ENCODE peak calls at places on chromosomes 5 and 9, in eight cellular contexts. I is fibroblast of lung, S is gastrocnemius medialis, R is tibial nerve, M is upper lobe of right lung, B is brain microvascular endothelial cell, H is adrenal gland, L is esophagus squamous epithelium. O is an unnamed sample. For H3K36me3, the result is how much of the 10 kb centered on the place peaks cover.

GRCh38 chr9:69546265-69546664 is 125.9 kb downstream of the APBA1 start:
- DNase-seq in I (peak), S (no peak), R (no peak), M (no peak), B (no peak), H (no peak), L (no peak), O (no peak)

GRCh38 chr9:8188720-8189407 is 389.3 kb upstream of the DMAC1 start:
- DNase-seq in I (no peak), S (no peak), R (no peak), M (no peak), B (no peak), H (no peak), L (no peak), O (no peak)

GRCh38 chr5:174760721-174761120 is 36.3 kb downstream of the MSX2 start:
- DNase-seq in I (no peak), S (no peak), R (no peak), M (no peak), B (no peak), H (no peak), L (no peak), O (no peak)

GRCh38 chr9:136773386-136774044 is 9.2 kb upstream of the LCN15 start:
- DNase-seq in I (no peak), S (no peak), R (no peak), M (peak), B (no peak), H (no peak), L (no peak), O (no peak)

GRCh38 chr9:125410522-125410894 is 148.9 kb downstream of the GAPVD1 start:
- DNase-seq in I (no peak), S (no peak), R (no peak), M (no peak), B (no peak), H (no peak), L (no peak), O (no peak)

GRCh38 chr5:90170231-90170630 is 239.3 kb downstream of the CETN3 start:
- DNase-seq in I (no peak), S (no peak), R (no peak), M (no peak), B (no peak), H (no peak), L (no peak), O (no peak)

GRCh38 chr5:72440207-72440638 is 67.0 kb downstream of the ZNF366 start:
- DNase-seq in I (no peak), S (no peak), R (no peak), M (no peak), B (no peak), H (no peak), L (no peak), O (no peak)

GRCh38 chr5:127941646-127942045 is 141.9 kb upstream of the SLC12A2 start:
- DNase-seq in I (peak), S (no peak), R (no peak), M (no peak), B (peak), H (no peak), L (no peak), O (no peak)

GRCh38 chr5:16907270-16907669 is 28.8 kb downstream of the MYO10 start:
- DNase-seq in I (no peak), S (no peak), R (no peak), M (no peak), B (no peak), H (no peak), L (no peak), O (no peak)

GRCh38 chr5:112757468-112758208 is 20.0 kb downstream of the APC start:
- DNase-seq in I (peak), S (no peak), R (no peak), M (no peak), B (no peak), H (no peak), L (no peak), O (no peak)

GRCh38 chr5:170076211-170076610 is 29.5 kb upstream of the FOXI1 start:
- DNase-seq in I (peak), S (no peak), R (no peak), M (no peak), B (no peak), H (no peak), L (no peak), O (no peak)

GRCh38 chr5:122999947-123000563 is 36.5 kb downstream of the PPIC start:
- DNase-seq in I (peak), S (no peak), R (no peak), M (peak), B (peak), H (peak), L (no peak), O (peak)

GRCh38 chr9:106798021-106798799 is 64.8 kb upstream of the ZNF462 start:
- DNase-seq in I (no peak), S (no peak), R (no peak), M (no peak), B (no peak), H (no peak), L (no peak), O (no peak)

GRCh38 chr9:131017067-131017466 is 8.1 kb downstream of the LAMC3 start:
- DNase-seq in I (no peak), S (no peak), R (no peak), M (no peak), B (no peak), H (no peak), L (no peak), O (no peak)

GRCh38 chr9:20382460-20383071 is 239.7 kb downstream of the MLLT3 start:
- DNase-seq in I (peak), S (no peak), R (no peak), M (no peak), B (peak), H (no peak), L (no peak), O (no peak)

GRCh38 chr5:138602371-138603000 is 27.3 kb upstream of the HSPA9 start:
- DNase-seq in I (no peak), S (no peak), R (no peak), M (no peak), B (no peak), H (no peak), L (no peak), O (no peak)

GRCh38 chr5:5332287-5332686 is 90.2 kb upstream of the ICE1 start:
- DNase-seq in I (no peak), S (no peak), R (no peak), M (no peak), B (no peak), H (no peak), L (no peak), O (no peak)

GRCh38 chr5:107605596-107606125 is 65.1 kb downstream of the EFNA5 start:
- DNase-seq in I (no peak), S (no peak), R (no peak), M (no peak), B (no peak), H (no peak), L (no peak), O (no peak)

GRCh38 chr9:91197232-91198181 is 164.2 kb downstream of the AUH start:
- DNase-seq in I (peak), S (peak), R (peak), M (no peak), B (peak), H (peak), L (no peak), O (no peak)

GRCh38 chr5:68962632-68963484 is 131.0 kb upstream of the SLC30A5 start:
- DNase-seq in I (peak), S (peak), R (peak), M (no peak), B (peak), H (peak), L (no peak), O (peak)

GRCh38 chr5:132473019-132473531 is 17.5 kb downstream of the IRF1 start:
- DNase-seq in I (no peak), S (no peak), R (no peak), M (peak), B (no peak), H (no peak), L (no peak), O (no peak)

GRCh38 chr9:88604836-88605499 is 70.0 kb downstream of the NXNL2 start:
- DNase-seq in I (peak), S (no peak), R (no peak), M (no peak), B (no peak), H (no peak), L (no peak), O (no peak)

GRCh38 chr9:15253786-15254185 is 53.2 kb downstream of the TTC39B start:
- DNase-seq in I (no peak), S (no peak), R (no peak), M (no peak), B (no peak), H (no peak), L (no peak), O (no peak)

GRCh38 chr5:175288048-175288621 is 155.8 kb downstream of the DRD1 start:
- DNase-seq in I (peak), S (no peak), R (no peak), M (no peak), B (peak), H (no peak), L (no peak), O (no peak)

GRCh38 chr5:54739371-54739770 is 221.8 kb downstream of the SNX18 start:
- DNase-seq in I (no peak), S (no peak), R (no peak), M (no peak), B (no peak), H (no peak), L (no peak), O (no peak)

GRCh38 chr5:134626369-134627014 is 6.1 kb downstream of the SAR1B start:
- DNase-seq in I (no peak), S (peak), R (no peak), M (no peak), B (no peak), H (no peak), L (no peak), O (no peak)

GRCh38 chr5:34673463-34674125 is 17.5 kb downstream of the RAI14 start:
- DNase-seq in I (no peak), S (no peak), R (no peak), M (no peak), B (no peak), H (no peak), L (no peak), O (no peak)

GRCh38 chr5:177189416-177189815 is 55.8 kb downstream of the NSD1 start:
- DNase-seq in I (peak), S (no peak), R (no peak), M (no peak), B (no peak), H (no peak), L (no peak), O (no peak)

GRCh38 chr5:131981516-131981915 is 29.9 kb downstream of the ACSL6 start:
- DNase-seq in I (no peak), S (no peak), R (no peak), M (no peak), B (no peak), H (no peak), L (no peak), O (no peak)

GRCh38 chr5:89282832-89283510 is 400.0 kb upstream of the MEF2C start:
- DNase-seq in I (peak), S (no peak), R (no peak), M (no peak), B (peak), H (no peak), L (no peak), O (no peak)

GRCh38 chr9:16671591-16672137 is 198.8 kb downstream of the BNC2 start:
- DNase-seq in I (peak), S (peak), R (no peak), M (no peak), B (peak), H (no peak), L (no peak), O (no peak)

GRCh38 chr9:137919095-137919465 is 41.5 kb downstream of the CACNA1B start:
- DNase-seq in I (no peak), S (no peak), R (no peak), M (no peak), B (no peak), H (no peak), L (no peak), O (no peak)

GRCh38 chr9:109925810-109926209 is 145.8 kb downstream of the PALM2AKAP2 start:
- DNase-seq in I (no peak), S (no peak), R (no peak), M (no peak), B (no peak), H (no peak), L (no peak), O (no peak)

GRCh38 chr9:109926321-109926959 is 146.4 kb downstream of the PALM2AKAP2 start:
- DNase-seq in I (no peak), S (no peak), R (no peak), M (no peak), B (no peak), H (peak), L (no peak), O (no peak)

GRCh38 chr9:109922617-109923260 is 142.7 kb downstream of the PALM2AKAP2 start:
- DNase-seq in I (no peak), S (no peak), R (no peak), M (no peak), B (no peak), H (no peak), L (no peak), O (no peak)

GRCh38 chr9:109923826-109924225 is 143.8 kb downstream of the PALM2AKAP2 start:
- DNase-seq in I (no peak), S (no peak), R (no peak), M (no peak), B (no peak), H (no peak), L (no peak), O (no peak)

GRCh38 chr9:109923371-109923770 is 143.4 kb downstream of the PALM2AKAP2 start:
- DNase-seq in I (no peak), S (peak), R (no peak), M (no peak), B (no peak), H (no peak), L (no peak), O (no peak)
- TF ChIP-seq CTCF in I (no peak), S (no peak), R (no peak), M (no peak), B (no peak), H (no peak), L (no peak), O (no peak)

GRCh38 chr9:36609306-36609705 is 36.6 kb downstream of the MELK start:
- DNase-seq in I (no peak), S (no peak), R (no peak), M (no peak), B (no peak), H (no peak), L (no peak), O (no peak)
- H3K36me3 ChIP-seq in I (under half), S (under half), R (under half), M (under half), B (under half), H (under half), L (under half), O (under half)

GRCh38 chr9:115135786-115136185 is 17.8 kb upstream of the TNC start:
- DNase-seq in I (peak), S (no peak), R (no peak), M (no peak), B (peak), H (no peak), L (no peak), O (no peak)

GRCh38 chr9:115134941-115135340 is 17.0 kb upstream of the TNC start:
- DNase-seq in I (peak), S (no peak), R (no peak), M (no peak), B (no peak), H (no peak), L (no peak), O (no peak)

GRCh38 chr9:115133649-115134048 is 15.7 kb upstream of the TNC start:
- DNase-seq in I (peak), S (no peak), R (no peak), M (no peak), B (peak), H (no peak), L (no peak), O (no peak)

GRCh38 chr9:115136379-115136778 is 18.4 kb upstream of the TNC start:
- DNase-seq in I (no peak), S (no peak), R (no peak), M (no peak), B (no peak), H (no peak), L (no peak), O (no peak)

DNA sequence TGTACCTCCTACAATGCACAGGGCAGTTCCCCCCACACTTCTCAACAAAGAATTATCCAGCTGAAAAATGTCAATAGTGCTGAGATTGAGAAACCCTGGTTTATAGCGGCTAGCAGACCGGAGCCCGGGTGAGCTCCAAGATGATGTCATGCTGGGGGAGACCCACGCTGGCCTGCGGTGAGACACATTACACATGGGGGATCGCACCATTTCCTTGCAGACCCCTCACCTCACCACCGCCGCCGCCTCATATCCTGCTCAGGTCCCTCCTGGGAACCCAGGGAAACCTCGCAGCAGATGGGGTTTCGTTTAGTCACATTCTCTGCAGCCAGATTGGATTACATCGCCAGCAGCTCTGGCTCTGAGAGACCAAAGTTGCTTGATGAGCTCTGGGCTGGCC is 14.7 kb upstream of the TNC start:
- DNase-seq in I (peak), S (no peak), R (no peak), M (no peak), B (peak), H (no peak), L (no peak), O (peak)
- H3K4me3 ChIP-seq in I (peak), S (no peak), R (no peak), M (no peak), B (no peak), H (no peak), L (peak), O (no peak)

GRCh38 chr9:37984672-37985611 is 81.0 kb upstream of the SLC25A51 start:
- DNase-seq in I (peak), S (no peak), R (no peak), M (peak), B (peak), H (peak), L (no peak), O (peak)
- TF ChIP-seq CTCF in I (no peak), S (no peak), R (no peak), M (no peak), B (peak), H (no peak), L (no peak), O (no peak)

DNA sequence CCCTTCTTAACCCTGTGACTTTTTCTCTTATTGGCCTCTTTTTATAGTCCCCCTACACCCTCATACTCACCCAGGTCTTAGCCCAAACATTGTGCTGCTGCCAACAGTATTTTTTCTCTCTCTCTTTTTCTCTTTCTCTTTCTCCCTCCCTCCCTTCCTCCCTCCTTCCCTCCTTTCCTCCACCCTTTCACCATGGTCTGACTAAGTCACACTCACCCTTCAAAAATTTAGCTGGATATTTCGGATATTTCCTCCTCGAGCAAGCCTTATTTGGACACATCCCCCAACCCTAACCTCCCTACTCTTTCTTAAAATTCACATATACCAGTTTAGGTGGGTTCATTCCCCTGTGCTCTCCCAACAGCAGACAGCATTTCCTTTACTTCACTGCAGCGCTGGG is 64.7 kb downstream of the FGF1 start:
- DNase-seq in I (peak), S (no peak), R (no peak), M (no peak), B (peak), H (no peak), L (no peak), O (no peak)
- H3K36me3 ChIP-seq in I (under half), S (under half), R (under half), M (under half), B (under half), H (under half), L (under half), O (under half)

GRCh38 chr5:126780165-126780827 is 3.4 kb downstream of the LMNB1 start:
- DNase-seq in I (peak), S (peak), R (no peak), M (no peak), B (peak), H (peak), L (no peak), O (peak)
- H3K4me3 ChIP-seq in I (peak), S (no peak), R (no peak), M (no peak), B (no peak), H (no peak), L (no peak), O (no peak)

GRCh38 chr9:99855467-99856176 is 33.9 kb downstream of the NR4A3 start:
- DNase-seq in I (no peak), S (no peak), R (no peak), M (no peak), B (no peak), H (no peak), L (no peak), O (no peak)
- TF ChIP-seq CTCF in I (no peak), S (peak), R (no peak), M (no peak), B (peak), H (no peak), L (no peak), O (no peak)

GRCh38 chr5:149497357-149497756 is 53.9 kb downstream of the CSNK1A1 start:
- DNase-seq in I (peak), S (no peak), R (no peak), M (no peak), B (peak), H (no peak), L (no peak), O (no peak)
- H3K36me3 ChIP-seq in I (under half), S (under half), R (under half), M (half or more), B (under half), H (under half), L (half or more), O (under half)

DNA sequence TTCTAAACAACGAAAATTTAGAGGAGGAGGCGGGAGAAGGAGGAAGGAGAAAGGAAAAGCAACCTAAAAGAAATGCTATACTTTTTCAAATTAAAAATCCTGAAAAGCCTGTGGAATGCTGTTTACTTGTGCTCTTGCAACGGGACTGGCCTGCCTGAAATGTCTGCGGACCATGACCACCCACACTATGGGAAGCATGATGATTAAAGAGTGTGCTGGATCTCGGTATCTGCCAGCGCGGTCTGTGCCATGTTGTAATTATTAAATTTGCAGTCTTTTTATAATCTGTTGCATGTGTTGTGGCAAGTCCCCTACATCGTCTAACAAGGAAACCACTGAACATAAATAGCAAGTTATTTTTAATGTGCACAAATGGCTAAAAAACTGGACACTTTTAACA is 111.4 kb downstream of the FANCC start:
- DNase-seq in I (peak), S (no peak), R (no peak), M (no peak), B (peak), H (no peak), L (no peak), O (no peak)
- H3K4me3 ChIP-seq in I (peak), S (no peak), R (no peak), M (peak), B (peak), H (no peak), L (no peak), O (no peak)

GRCh38 chr9:96243798-96244197 is 58.2 kb downstream of the HSD17B3 start:
- DNase-seq in I (no peak), S (no peak), R (no peak), M (no peak), B (no peak), H (no peak), L (no peak), O (no peak)

GRCh38 chr9:96242829-96243228 is 59.1 kb downstream of the HSD17B3 start:
- DNase-seq in I (no peak), S (no peak), R (no peak), M (no peak), B (no peak), H (no peak), L (no peak), O (no peak)

GRCh38 chr9:96241391-96241809 is 60.6 kb downstream of the HSD17B3 start:
- DNase-seq in I (peak), S (no peak), R (no peak), M (no peak), B (no peak), H (no peak), L (no peak), O (no peak)

GRCh38 chr9:96246267-96246671 is 55.7 kb downstream of the HSD17B3 start:
- DNase-seq in I (no peak), S (no peak), R (no peak), M (no peak), B (no peak), H (no peak), L (no peak), O (no peak)

GRCh38 chr9:96245399-96245798 is 56.6 kb downstream of the HSD17B3 start:
- DNase-seq in I (no peak), S (no peak), R (no peak), M (no peak), B (no peak), H (no peak), L (no peak), O (no peak)
- TF ChIP-seq CTCF in I (peak), S (no peak), R (no peak), M (no peak), B (peak), H (no peak), L (no peak), O (no peak)